ENCODE peak calls at places on chromosomes 2 and 18, in four cellular contexts. One of them, this sample, is unnamed.

GRCh38 chr2:44763275-44763674 is 178.2 kb upstream of the SIX3 start:
- DNase-seq in H1: no peak
- DNase-seq in HepG2: no peak
- DNase-seq in GM12878: no peak
- DNase-seq in this sample: no peak

GRCh38 chr18:57764087-57764486 is 39.0 kb downstream of the ATP8B1 start:
- DNase-seq in H1: no peak
- DNase-seq in HepG2: no peak
- DNase-seq in GM12878: no peak
- DNase-seq in this sample: no peak

GRCh38 chr2:194745532-194746146 is 911.4 kb upstream of the SLC39A10 start:
- DNase-seq in GM12878: no peak
- DNase-seq in H1: no peak
- DNase-seq in HepG2: no peak
- DNase-seq in this sample: no peak

GRCh38 chr2:39494784-39495251 is 57.7 kb upstream of the MAP4K3 start:
- DNase-seq in HepG2: no peak
- DNase-seq in H1: no peak
- DNase-seq in GM12878: peak; percentile 66
- DNase-seq in this sample: no peak

GRCh38 chr18:55300469-55301195 is 287.4 kb downstream of the TCF4 start:
- DNase-seq in H1: no peak
- DNase-seq in GM12878: no peak
- DNase-seq in HepG2: no peak
- DNase-seq in this sample: no peak

GRCh38 chr2:69667805-69668382 is 24.4 kb upstream of the AAK1 start:
- DNase-seq in GM12878: no peak
- DNase-seq in H1: no peak
- DNase-seq in HepG2: no peak
- DNase-seq in this sample: no peak

GRCh38 chr2:25808006-25808383 is 70.3 kb downstream of the ASXL2 start:
- DNase-seq in HepG2: no peak
- DNase-seq in GM12878: no peak
- DNase-seq in H1: no peak
- DNase-seq in this sample: no peak

GRCh38 chr2:76197842-76198448 is 487.2 kb upstream of the GCFC2 start:
- DNase-seq in H1: peak; percentile 87
- DNase-seq in HepG2: peak; percentile 72
- DNase-seq in GM12878: peak; percentile 20
- DNase-seq in this sample: peak; percentile 74

GRCh38 chr2:224946911-224947310 is 95.4 kb downstream of the DOCK10 start:
- DNase-seq in HepG2: no peak
- DNase-seq in H1: no peak
- DNase-seq in GM12878: no peak
- DNase-seq in this sample: no peak

GRCh38 chr2:36561223-36561944 is 36.6 kb downstream of the FEZ2 start:
- DNase-seq in GM12878: no peak
- DNase-seq in H1: no peak
- DNase-seq in HepG2: peak; percentile 18
- DNase-seq in this sample: peak; percentile 22

GRCh38 chr18:8795586-8795985 is 90.2 kb downstream of the MTCL1 start:
- DNase-seq in HepG2: no peak
- DNase-seq in GM12878: no peak
- DNase-seq in H1: no peak
- DNase-seq in this sample: no peak

GRCh38 chr2:101781730-101782426 is 84.4 kb downstream of the MAP4K4 start:
- DNase-seq in H1: no peak
- DNase-seq in HepG2: no peak
- DNase-seq in GM12878: no peak
- DNase-seq in this sample: no peak

GRCh38 chr18:36828157-36828629 is 609 bp downstream of the TPGS2 start:
- DNase-seq in GM12878: no peak
- DNase-seq in HepG2: peak; percentile 16
- DNase-seq in H1: no peak
- DNase-seq in this sample: no peak

DNA sequence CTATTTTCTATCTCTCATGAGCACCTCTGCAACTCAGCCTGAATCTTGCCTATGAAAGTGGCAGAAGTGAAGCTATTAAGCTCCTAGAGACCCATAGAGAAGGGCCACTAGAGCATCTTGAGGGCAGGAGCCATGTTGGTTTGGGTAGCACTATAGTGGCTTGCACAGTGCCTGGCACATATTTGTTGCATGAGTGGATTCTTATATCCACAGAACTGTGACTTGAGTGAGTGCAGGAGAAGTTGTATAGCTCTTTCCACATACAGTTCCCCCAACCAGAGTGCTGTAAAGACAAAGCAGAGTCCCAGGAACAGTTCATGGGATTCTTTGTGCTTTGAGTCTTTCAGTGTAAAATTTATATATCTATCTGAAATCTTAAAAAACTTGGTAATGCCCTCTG is 205.5 kb upstream of the FOSL2 start:
- DNase-seq in H1: no peak
- DNase-seq in HepG2: no peak
- DNase-seq in GM12878: no peak
- DNase-seq in this sample: no peak
- H3K4me3 ChIP-seq in H1: no peak overlapping the region
- H3K4me3 ChIP-seq in HepG2: no peak overlapping the region
- H3K4me3 ChIP-seq in GM12878: no peak overlapping the region
- H3K4me3 ChIP-seq in this sample: no peak overlapping the region

DNA sequence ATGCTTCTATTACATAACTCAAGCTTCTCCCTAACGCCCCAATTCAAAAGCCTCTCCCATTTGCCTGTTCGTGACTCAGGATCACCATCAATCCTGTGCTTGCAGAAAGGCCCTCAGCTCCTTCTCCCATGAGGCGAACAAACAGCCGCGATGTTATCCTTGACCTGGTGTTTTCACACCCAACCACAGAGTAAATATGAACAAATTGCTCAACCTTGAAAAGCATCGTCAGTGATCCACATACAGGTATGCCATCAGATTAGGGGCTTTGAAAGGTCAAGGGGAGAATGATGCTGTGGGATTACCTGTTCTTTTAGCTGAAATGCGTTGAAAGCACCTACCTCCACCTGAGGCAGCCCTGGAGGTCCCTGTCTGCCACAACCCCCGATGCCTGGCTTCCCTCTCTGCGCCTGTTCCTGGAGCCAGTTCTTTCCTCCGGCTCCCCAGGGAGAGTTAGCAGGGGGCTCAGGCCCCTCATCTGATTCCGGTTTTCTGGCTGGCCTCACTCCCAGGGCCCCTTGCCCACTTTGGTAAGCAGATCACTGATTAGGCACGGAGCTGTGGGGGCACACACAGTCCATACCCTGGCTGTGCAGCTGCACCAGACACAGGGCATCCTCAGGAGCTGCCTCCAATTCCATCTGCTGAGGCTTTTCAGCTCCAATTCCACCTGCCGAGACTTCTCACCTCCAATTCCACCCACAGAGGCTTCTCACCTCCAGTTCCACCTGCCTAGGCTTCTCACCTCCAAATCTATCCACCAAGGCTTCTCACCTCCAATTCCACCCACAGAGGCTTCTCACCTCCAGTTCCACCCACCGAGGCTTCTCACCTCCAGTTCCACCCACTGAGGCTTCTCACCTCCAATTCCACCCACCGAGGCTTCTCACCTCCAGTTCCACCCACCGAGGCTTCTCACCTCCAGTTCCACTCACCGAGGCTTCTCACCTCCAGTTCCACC is 39.3 kb upstream of the ODC1 start:
- DNase-seq in H1: peak; percentile 41
- DNase-seq in HepG2: peak; percentile 89
- DNase-seq in GM12878: no peak
- DNase-seq in this sample: no peak
- TF ChIP-seq ZNF274 in H1: no peak
- TF ChIP-seq ZNF274 in HepG2: no peak
- TF ChIP-seq ZNF274 in GM12878: no peak
- TF ChIP-seq ZNF274 in this sample: no peak

DNA sequence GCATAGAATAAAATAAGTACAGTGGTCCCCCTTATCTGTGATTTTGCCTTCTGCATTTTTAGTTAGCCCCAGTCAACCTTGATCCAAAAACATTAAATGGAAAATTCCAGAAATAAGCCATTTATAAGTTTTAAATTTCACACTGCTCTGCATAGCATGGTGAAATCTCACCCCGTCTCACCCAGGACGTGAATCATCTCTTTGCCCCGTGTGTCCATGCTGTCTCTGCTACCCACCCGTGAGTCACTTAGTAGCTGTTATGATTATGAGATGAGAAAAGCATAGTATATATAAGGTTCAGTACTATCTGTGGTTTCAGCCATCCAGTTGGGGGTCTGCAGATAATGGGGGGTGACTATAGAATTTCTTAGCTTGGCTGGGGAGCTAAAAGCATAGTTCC is 67.3 kb downstream of the RHBDD1 start:
- DNase-seq in GM12878: no peak
- DNase-seq in H1: no peak
- DNase-seq in HepG2: no peak
- DNase-seq in this sample: no peak
- TF ChIP-seq SUZ12 in GM12878: no peak
- TF ChIP-seq SUZ12 in H1: no peak
- TF ChIP-seq SUZ12 in HepG2: no peak
- TF ChIP-seq SUZ12 in this sample: no peak

GRCh38 chr2:8661736-8662135 is 20.1 kb upstream of the ID2 start:
- DNase-seq in HepG2: no peak
- DNase-seq in GM12878: no peak
- DNase-seq in H1: no peak
- DNase-seq in this sample: no peak
- H3K4me3 ChIP-seq in HepG2: no peak overlapping the region
- H3K4me3 ChIP-seq in GM12878: no peak overlapping the region
- H3K4me3 ChIP-seq in H1: no peak overlapping the region
- H3K4me3 ChIP-seq in this sample: no peak overlapping the region

GRCh38 chr2:215535726-215536125 is 99.9 kb upstream of the FN1 start:
- DNase-seq in GM12878: no peak
- DNase-seq in HepG2: peak; percentile 48
- DNase-seq in H1: no peak
- DNase-seq in this sample: no peak

GRCh38 chr2:215536476-215536875 is 100.6 kb upstream of the FN1 start:
- DNase-seq in HepG2: no peak
- DNase-seq in H1: no peak
- DNase-seq in GM12878: no peak
- DNase-seq in this sample: no peak

GRCh38 chr2:215535125-215535668 is 99.3 kb upstream of the FN1 start:
- DNase-seq in HepG2: peak; percentile 15
- DNase-seq in H1: no peak
- DNase-seq in GM12878: no peak
- DNase-seq in this sample: no peak

GRCh38 chr2:215540646-215541045 is 104.8 kb upstream of the FN1 start:
- DNase-seq in GM12878: no peak
- DNase-seq in HepG2: no peak
- DNase-seq in H1: no peak
- DNase-seq in this sample: no peak

DNA sequence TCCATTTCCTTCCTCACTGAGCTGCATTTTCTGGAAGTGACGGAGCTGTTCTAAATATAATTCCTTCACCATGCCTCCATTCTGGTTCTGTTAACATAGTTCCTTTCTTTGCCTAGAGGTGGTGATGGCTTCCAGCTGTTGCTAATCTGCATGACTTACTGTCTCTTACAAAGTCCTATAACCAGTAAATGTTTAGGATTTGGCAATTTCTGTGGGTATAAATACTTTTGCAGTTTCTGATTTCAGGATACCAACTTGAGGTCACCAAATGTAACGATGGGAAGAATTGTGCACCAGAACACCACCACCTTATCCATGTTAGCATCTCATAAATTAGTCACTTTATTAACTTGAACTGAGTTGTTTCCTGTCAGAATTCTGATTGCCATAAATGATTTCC is 101.8 kb upstream of the FN1 start:
- DNase-seq in H1: no peak
- DNase-seq in HepG2: no peak
- DNase-seq in GM12878: no peak
- DNase-seq in this sample: no peak
- TF ChIP-seq ZNF274 in H1: no peak
- TF ChIP-seq ZNF274 in HepG2: no peak
- TF ChIP-seq ZNF274 in GM12878: no peak
- TF ChIP-seq ZNF274 in this sample: no peak

GRCh38 chr18:79607361-79607930 is 72.2 kb upstream of the CTDP1 start:
- DNase-seq in HepG2: no peak
- DNase-seq in H1: no peak
- DNase-seq in GM12878: no peak
- DNase-seq in this sample: no peak
- TF ChIP-seq SUZ12 in HepG2: no peak
- TF ChIP-seq SUZ12 in H1: no peak
- TF ChIP-seq SUZ12 in GM12878: no peak
- TF ChIP-seq SUZ12 in this sample: no peak

DNA sequence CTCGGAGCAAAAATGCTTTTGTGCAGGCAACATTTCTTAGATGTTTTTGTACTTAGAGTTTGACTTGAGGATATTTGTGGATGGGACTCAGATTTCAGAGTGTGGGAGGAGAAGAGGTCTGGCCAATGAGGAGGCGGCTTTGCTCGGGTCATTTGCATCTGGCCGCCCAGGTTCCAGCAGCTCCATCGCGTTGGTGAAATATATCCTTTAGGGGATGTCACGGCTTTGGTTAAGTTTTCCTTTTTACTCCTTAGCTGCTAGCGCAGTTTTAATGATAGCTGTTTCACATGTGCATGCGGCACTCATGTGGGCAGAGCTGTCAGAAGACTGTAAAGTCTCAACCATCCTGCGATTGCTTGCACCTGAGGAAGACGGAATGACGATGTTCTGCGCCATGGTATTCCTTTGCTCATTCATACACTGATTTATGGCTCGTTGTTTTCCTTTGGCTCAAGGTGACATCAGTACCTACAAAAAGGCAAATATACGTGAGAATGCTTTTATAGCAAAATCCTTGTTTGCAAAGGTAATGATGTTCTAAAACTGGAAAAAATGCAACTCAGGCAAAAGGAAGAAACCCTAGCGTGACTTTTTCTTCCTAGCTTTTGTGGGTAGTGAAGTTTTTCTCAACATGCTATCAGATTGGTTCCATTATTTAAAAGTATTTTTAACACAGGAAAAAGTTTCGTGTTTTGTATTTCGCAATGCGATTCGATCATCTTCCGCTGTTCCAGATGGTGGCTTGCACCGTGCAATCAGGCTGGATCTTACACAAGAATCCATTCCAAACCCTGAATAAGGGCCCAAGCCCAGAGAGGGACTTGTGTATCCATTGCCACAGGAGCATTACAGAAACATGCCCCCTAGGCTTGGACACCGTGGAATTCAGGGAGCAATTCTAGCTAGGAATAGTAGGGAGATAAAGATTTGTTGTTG is 70.5 kb upstream of the ZNF516 start:
- DNase-seq in GM12878: no peak
- DNase-seq in HepG2: peak; percentile 63
- DNase-seq in H1: peak; percentile 48
- DNase-seq in this sample: peak; percentile 36
- H3K4me3 ChIP-seq in GM12878: no peak overlapping the region
- H3K4me3 ChIP-seq in HepG2: no peak overlapping the region
- H3K4me3 ChIP-seq in H1: peak overlapping the region; percentile 1
- H3K4me3 ChIP-seq in this sample: no peak overlapping the region